ENCODE peak calls at places on chromosome 13, in six cellular contexts. I is CD4-positive, alpha-beta T cell; Q is cardiac muscle cell; H is tibial nerve; N is foreskin fibroblast; R is GM06990. W is an unnamed sample.

GRCh38 chr13:46721054-46721453 is 75.9 kb downstream of the ESD start:
- DNase-seq in I (peak; percentile 12), Q (peak; percentile 68), H (no peak), N (peak; percentile 76), R (no peak), W (no peak)

GRCh38 chr13:112900691-112901091 is 68.3 kb upstream of the MCF2L start:
- DNase-seq in H (no peak), Q (no peak), R (no peak), N (no peak), I (no peak), W (no peak)

GRCh38 chr13:73981595-73981994 is 152.6 kb downstream of the KLF12 start:
- DNase-seq in I (no peak), N (no peak), Q (no peak), H (no peak), R (no peak), W (no peak)

GRCh38 chr13:45196622-45197021 is 4.2 kb downstream of the KCTD4 start:
- DNase-seq in R (no peak), Q (peak; percentile 28), N (peak; percentile 78), I (no peak), H (no peak), W (no peak)

GRCh38 chr13:100234006-100234405 is 145.1 kb downstream of the PCCA start:
- DNase-seq in H (no peak), Q (no peak), I (no peak), N (no peak), R (no peak), W (no peak)

GRCh38 chr13:29457299-29457698 is 138.2 kb downstream of the SLC7A1 start:
- DNase-seq in I (no peak), H (no peak), R (no peak), N (peak; percentile 84), Q (peak; percentile 92), W (no peak)

GRCh38 chr13:28355822-28356371 is 139.0 kb downstream of the FLT1 start:
- DNase-seq in R (peak; percentile 6), N (peak; percentile 61), H (no peak), Q (peak; percentile 86), I (no peak), W (no peak)

GRCh38 chr13:74090397-74090796 is 43.8 kb downstream of the KLF12 start:
- DNase-seq in Q (no peak), H (no peak), I (no peak), R (no peak), N (no peak), W (no peak)

GRCh38 chr13:29844441-29844840 is 6.0 kb downstream of the UBL3 start:
- DNase-seq in N (no peak), Q (no peak), I (no peak), H (no peak), R (no peak), W (no peak)

GRCh38 chr13:96141032-96141431 is 51.1 kb downstream of the HS6ST3 start:
- DNase-seq in I (no peak), R (no peak), H (no peak), N (peak; percentile 19), Q (peak; percentile 35), W (no peak)

GRCh38 chr13:30121666-30122065 is 185.7 kb downstream of the KATNAL1 start:
- DNase-seq in N (no peak), I (no peak), H (no peak), Q (no peak), R (no peak), W (no peak)

GRCh38 chr13:73421310-73421912 is 362.6 kb downstream of the KLF5 start:
- DNase-seq in H (no peak), R (no peak), Q (no peak), I (no peak), N (no peak), W (no peak)

GRCh38 chr13:74132152-74132767 is 1.9 kb downstream of the KLF12 start:
- DNase-seq in Q (peak; percentile 20), R (peak; percentile 18), N (peak; percentile 36), H (no peak), I (peak; percentile 5), W (no peak)

GRCh38 chr13:47294691-47295090 is 397.8 kb upstream of the HTR2A start:
- DNase-seq in N (peak; percentile 30), R (no peak), I (no peak), H (no peak), Q (no peak), W (no peak)

GRCh38 chr13:83975668-83976165 is 93.4 kb upstream of the SLITRK1 start:
- DNase-seq in I (no peak), N (no peak), Q (no peak), R (no peak), H (no peak), W (no peak)

GRCh38 chr13:109816979-109817275 is 30.5 kb upstream of the IRS2 start:
- DNase-seq in Q (peak; percentile 42), R (no peak), H (no peak), N (peak; percentile 66), I (no peak), W (no peak)

GRCh38 chr13:47831265-47831664 is 169.8 kb downstream of the SUCLA2 start:
- DNase-seq in N (peak; percentile 53), Q (peak; percentile 76), R (no peak), H (no peak), I (no peak), W (no peak)

GRCh38 chr13:113761136-113761535 is 2.1 kb downstream of the TMEM255B start:
- DNase-seq in H (no peak), N (no peak), Q (no peak), R (no peak), I (no peak), W (no peak)

GRCh38 chr13:24097064-24097463 is 63.5 kb upstream of the SPATA13 start:
- DNase-seq in N (no peak), H (no peak), Q (peak; percentile 51), I (no peak), R (no peak), W (no peak)

GRCh38 chr13:74061939-74062595 is 72.1 kb downstream of the KLF12 start:
- DNase-seq in N (peak; percentile 53), R (peak; percentile 47), Q (peak; percentile 80), I (no peak), H (no peak), W (peak; percentile 42)

GRCh38 chr13:89923731-89924130 is 1423.8 kb upstream of the MIR17HG start:
- DNase-seq in Q (peak; percentile 6), H (no peak), N (peak; percentile 0), R (no peak), I (no peak), W (no peak)

GRCh38 chr13:60448907-60449510 is 52.0 kb downstream of the TDRD3 start:
- DNase-seq in N (peak; percentile 67), Q (peak; percentile 74), I (no peak), R (no peak), H (no peak), W (peak; percentile 11)

GRCh38 chr13:43116242-43116641 is 92.9 kb downstream of the DNAJC15 start:
- DNase-seq in H (no peak), Q (no peak), N (no peak), I (no peak), R (no peak), W (no peak)

GRCh38 chr13:26568132-26568815 is 10.8 kb downstream of the WASF3 start:
- DNase-seq in Q (no peak), N (no peak), R (no peak), H (no peak), I (no peak), W (no peak)

GRCh38 chr13:108755084-108755483 is 125.7 kb downstream of the MYO16 start:
- DNase-seq in H (no peak), Q (no peak), N (no peak), R (no peak), I (no peak), W (no peak)

GRCh38 chr13:95724252-95724651 is 47.3 kb downstream of the DNAJC3 start:
- DNase-seq in I (no peak), N (peak; percentile 12), H (no peak), R (no peak), Q (no peak), W (no peak)

GRCh38 chr13:41054919-41055619 is 6.2 kb upstream of the WBP4 start:
- DNase-seq in I (no peak), R (no peak), Q (no peak), N (peak; percentile 31), H (no peak), W (no peak)
- TF ChIP-seq CTCF in I (peak; percentile 19), R (peak; percentile 28), Q (peak; percentile 25), N (peak; percentile 12), H (no peak), W (peak; percentile 27)

GRCh38 chr13:64529874-64530485 is 2700.2 kb downstream of the PCDH9 start:
- DNase-seq in I (no peak), Q (peak; percentile 33), N (peak; percentile 31), H (no peak), R (no peak), W (peak; percentile 4)
- TF ChIP-seq CTCF in I (peak; percentile 42), Q (peak; percentile 71), N (peak; percentile 43), H (peak; percentile 23), R (peak; percentile 50), W (peak; percentile 40)

GRCh38 chr13:31967155-31967554 is 64.4 kb upstream of the FRY start:
- DNase-seq in H (no peak), I (no peak), N (no peak), R (no peak), Q (no peak), W (no peak)
- TF ChIP-seq CTCF in H (no peak), I (no peak), N (no peak), R (no peak), Q (peak; percentile 5), W (no peak)

DNA sequence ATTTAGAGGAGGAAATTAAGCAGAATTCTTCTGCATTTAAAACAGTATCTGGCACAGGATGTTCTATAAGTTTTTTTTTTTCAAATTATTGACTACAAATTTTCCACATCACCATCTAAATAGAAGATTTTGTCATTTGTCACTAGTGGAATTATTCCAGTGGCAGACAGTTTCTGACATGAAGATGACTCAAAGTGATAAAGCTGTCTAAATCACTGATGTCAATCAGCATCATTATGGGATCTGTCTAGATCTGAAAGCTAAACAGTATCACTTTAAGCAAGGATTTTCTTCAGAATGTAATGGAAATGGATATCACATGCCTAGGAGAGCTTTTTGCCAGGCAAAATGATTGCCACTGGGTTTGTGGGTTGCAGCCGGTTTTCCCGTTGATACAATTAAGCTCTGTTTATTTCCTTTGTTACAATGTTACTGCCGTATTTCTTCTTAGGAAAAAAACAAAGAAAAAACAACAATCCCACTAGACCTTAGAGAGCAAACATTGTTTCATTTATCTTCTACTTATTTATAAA is 1657.0 kb upstream of the PRR20A start:
- DNase-seq in I (no peak), Q (no peak), H (no peak), N (no peak), R (no peak), W (no peak)
- TF ChIP-seq CTCF in I (no peak), Q (no peak), H (no peak), N (no peak), R (no peak), W (no peak)